ENCODE peak calls at places on chromosomes 11 and 22, in seven cellular contexts. S is GM12892; L is HS-27A; Y is AG10803; U is activated CD4-positive, alpha-beta T cell treated with anti-CD3 and anti-CD28 coated beads, Interleukin-2, amount 50 U/mL, for 24 hours; I is GM13977; H is AG08396. J is an unnamed sample.

GRCh38 chr11:122791836-122792235 is 46.5 kb upstream of the CRTAM start:
- DNase-seq in S (no peak), L (no peak), Y (peak), U (no peak), I (no peak), H (peak), J (no peak)

GRCh38 chr22:46828323-46829139 is 66.1 kb downstream of the TBC1D22A start:
- DNase-seq in S (no peak), L (no peak), Y (no peak), U (no peak), I (no peak), H (no peak), J (no peak)

GRCh38 chr11:117228091-117228490 is 3.8 kb downstream of the PCSK7 start:
- DNase-seq in S (no peak), L (no peak), Y (no peak), U (no peak), I (no peak), H (no peak), J (no peak)

GRCh38 chr11:73554677-73555320 is 43.1 kb downstream of the FAM168A start:
- DNase-seq in S (no peak), L (no peak), Y (no peak), U (no peak), I (no peak), H (no peak), J (peak)

GRCh38 chr11:23555085-23555484 is 694.8 kb upstream of the CCDC179 start:
- DNase-seq in S (no peak), L (peak), Y (peak), U (no peak), I (no peak), H (no peak), J (no peak)

GRCh38 chr11:40188848-40189247 is 1270.6 kb downstream of the LRRC4C start:
- DNase-seq in S (no peak), L (no peak), Y (no peak), U (no peak), I (no peak), H (no peak), J (no peak)

GRCh38 chr11:65615950-65616574 is 486 bp downstream of the PCNX3 start:
- DNase-seq in S (peak), L (no peak), Y (no peak), U (no peak), I (peak), H (peak), J (peak)

GRCh38 chr22:49728566-49729271 is 99.0 kb downstream of the BRD1 start:
- DNase-seq in S (no peak), L (no peak), Y (no peak), U (no peak), I (no peak), H (no peak), J (no peak)

GRCh38 chr11:2093575-2094353 is 45.4 kb downstream of the IGF2 start:
- DNase-seq in S (no peak), L (no peak), Y (peak), U (no peak), I (no peak), H (no peak), J (no peak)

J was measured in HL-60.